ENCODE peak calls at places on chromosomes 4 and X, in six cellular contexts. One of them, this sample, is unnamed.
A peak's percentile ranks its signal among the peaks of the same experiment; 100 is the strongest.

GRCh38 chr4:122895336-122895995 is 26.9 kb downstream of the NUDT6 start:
- DNase-seq in astrocyte of the spinal cord: no peak
- DNase-seq in HCT116: no peak
- DNase-seq in WERI-Rb-1: no peak
- DNase-seq in H1: no peak
- DNase-seq in IMR-90: no peak
- DNase-seq in this sample: no peak

GRCh38 chrX:150148749-150149672 is 210.7 kb upstream of the EOLA2 start:
- DNase-seq in H1: no peak
- DNase-seq in WERI-Rb-1: no peak
- DNase-seq in HCT116: no peak
- DNase-seq in IMR-90: peak; percentile 16
- DNase-seq in astrocyte of the spinal cord: peak; percentile 36
- DNase-seq in this sample: no peak

GRCh38 chrX:150731795-150732194 is 38.6 kb downstream of the MTMR1 start:
- DNase-seq in astrocyte of the spinal cord: peak; percentile 87
- DNase-seq in H1: no peak
- DNase-seq in WERI-Rb-1: no peak
- DNase-seq in HCT116: no peak
- DNase-seq in IMR-90: peak; percentile 97
- DNase-seq in this sample: peak; percentile 64

GRCh38 chr4:164011791-164012190 is 517.3 kb downstream of the TMA16 start:
- DNase-seq in HCT116: no peak
- DNase-seq in astrocyte of the spinal cord: no peak
- DNase-seq in WERI-Rb-1: no peak
- DNase-seq in IMR-90: no peak
- DNase-seq in H1: no peak
- DNase-seq in this sample: no peak

GRCh38 chrX:16205840-16206239 is 38.6 kb downstream of the MAGEB17 start:
- DNase-seq in HCT116: no peak
- DNase-seq in astrocyte of the spinal cord: no peak
- DNase-seq in H1: no peak
- DNase-seq in WERI-Rb-1: no peak
- DNase-seq in IMR-90: no peak
- DNase-seq in this sample: no peak

GRCh38 chr4:184453402-184454160 is 20.8 kb downstream of the IRF2 start:
- DNase-seq in WERI-Rb-1: no peak
- DNase-seq in H1: no peak
- DNase-seq in astrocyte of the spinal cord: peak; percentile 80
- DNase-seq in HCT116: no peak
- DNase-seq in IMR-90: peak; percentile 95
- DNase-seq in this sample: peak; percentile 58

GRCh38 chrX:12970691-12971202 is 4.2 kb upstream of the TMSB4X start:
- DNase-seq in WERI-Rb-1: peak; percentile 45
- DNase-seq in IMR-90: peak; percentile 75
- DNase-seq in H1: no peak
- DNase-seq in astrocyte of the spinal cord: peak; percentile 74
- DNase-seq in HCT116: no peak
- DNase-seq in this sample: no peak

GRCh38 chrX:94089149-94089548 is 415.1 kb downstream of the FAM133A start:
- DNase-seq in HCT116: no peak
- DNase-seq in astrocyte of the spinal cord: no peak
- DNase-seq in WERI-Rb-1: no peak
- DNase-seq in H1: no peak
- DNase-seq in IMR-90: no peak
- DNase-seq in this sample: no peak

GRCh38 chr4:17577660-17578481 is 873 bp downstream of the LAP3 start:
- DNase-seq in HCT116: no peak
- DNase-seq in IMR-90: peak; percentile 4
- DNase-seq in astrocyte of the spinal cord: peak; percentile 10
- DNase-seq in WERI-Rb-1: peak; percentile 39
- DNase-seq in H1: no peak
- DNase-seq in this sample: no peak

GRCh38 chrX:147180886-147181285 is 366.3 kb upstream of the CXorf51A start:
- DNase-seq in HCT116: no peak
- DNase-seq in WERI-Rb-1: no peak
- DNase-seq in astrocyte of the spinal cord: no peak
- DNase-seq in IMR-90: no peak
- DNase-seq in H1: no peak
- DNase-seq in this sample: no peak

GRCh38 chr4:99134586-99134985 is 9.5 kb downstream of the ADH4 start:
- DNase-seq in WERI-Rb-1: no peak
- DNase-seq in astrocyte of the spinal cord: no peak
- DNase-seq in H1: no peak
- DNase-seq in HCT116: no peak
- DNase-seq in IMR-90: no peak
- DNase-seq in this sample: no peak

GRCh38 chrX:7147431-7147977 is at the start of gene STS:
- DNase-seq in H1: peak; percentile 49
- DNase-seq in HCT116: no peak
- DNase-seq in WERI-Rb-1: peak; percentile 54
- DNase-seq in astrocyte of the spinal cord: peak; percentile 16
- DNase-seq in IMR-90: peak; percentile 14
- DNase-seq in this sample: no peak

GRCh38 chrX:118627084-118627758 is 100.2 kb upstream of the IL13RA1 start:
- DNase-seq in astrocyte of the spinal cord: no peak
- DNase-seq in HCT116: no peak
- DNase-seq in WERI-Rb-1: no peak
- DNase-seq in H1: no peak
- DNase-seq in IMR-90: no peak
- DNase-seq in this sample: no peak

GRCh38 chr4:81844717-81845116 is 373.0 kb upstream of the RASGEF1B start:
- DNase-seq in H1: peak; percentile 80
- DNase-seq in HCT116: peak; percentile 48
- DNase-seq in IMR-90: peak; percentile 57
- DNase-seq in astrocyte of the spinal cord: peak; percentile 65
- DNase-seq in WERI-Rb-1: peak; percentile 88
- DNase-seq in this sample: peak; percentile 44

GRCh38 chr4:102076622-102077021 is 268.7 kb downstream of the SLC39A8 start:
- DNase-seq in HCT116: no peak
- DNase-seq in WERI-Rb-1: no peak
- DNase-seq in H1: no peak
- DNase-seq in IMR-90: no peak
- DNase-seq in astrocyte of the spinal cord: no peak
- DNase-seq in this sample: no peak

GRCh38 chrX:154397888-154398667 is at the start of gene RPL10:
- DNase-seq in astrocyte of the spinal cord: peak; percentile 97
- DNase-seq in H1: peak; percentile 86
- DNase-seq in HCT116: peak; percentile 93
- DNase-seq in WERI-Rb-1: peak; percentile 99
- DNase-seq in IMR-90: peak; percentile 97
- DNase-seq in this sample: peak; percentile 88

GRCh38 chrX:24515447-24515846 is 50.4 kb downstream of the PDK3 start:
- DNase-seq in astrocyte of the spinal cord: peak; percentile 13
- DNase-seq in HCT116: no peak
- DNase-seq in WERI-Rb-1: no peak
- DNase-seq in IMR-90: peak; percentile 4
- DNase-seq in H1: no peak
- DNase-seq in this sample: no peak
- TF ChIP-seq CTCF in astrocyte of the spinal cord: peak; percentile 44
- TF ChIP-seq CTCF in HCT116: no peak
- TF ChIP-seq CTCF in WERI-Rb-1: peak; percentile 32
- TF ChIP-seq CTCF in IMR-90: no peak
- TF ChIP-seq CTCF in H1: peak; percentile 27
- TF ChIP-seq CTCF in this sample: no peak

GRCh38 chrX:104564921-104565703 is 887 bp upstream of the IL1RAPL2 start:
- DNase-seq in H1: no peak
- DNase-seq in HCT116: no peak
- DNase-seq in IMR-90: no peak
- DNase-seq in astrocyte of the spinal cord: no peak
- DNase-seq in WERI-Rb-1: no peak
- DNase-seq in this sample: no peak
- H3K4me3 ChIP-seq in H1: peak overlapping the region; percentile 9
- H3K4me3 ChIP-seq in HCT116: no peak overlapping the region
- H3K4me3 ChIP-seq in IMR-90: no peak overlapping the region
- H3K4me3 ChIP-seq in astrocyte of the spinal cord: no peak overlapping the region
- H3K4me3 ChIP-seq in WERI-Rb-1: no peak overlapping the region
- H3K4me3 ChIP-seq in this sample: no peak overlapping the region

GRCh38 chr4:147409350-147409749 is 71.5 kb upstream of the EDNRA start:
- DNase-seq in IMR-90: peak; percentile 57
- DNase-seq in HCT116: no peak
- DNase-seq in WERI-Rb-1: no peak
- DNase-seq in astrocyte of the spinal cord: no peak
- DNase-seq in H1: no peak
- DNase-seq in this sample: no peak

GRCh38 chr4:147408189-147408588 is 72.7 kb upstream of the EDNRA start:
- DNase-seq in IMR-90: no peak
- DNase-seq in H1: no peak
- DNase-seq in HCT116: no peak
- DNase-seq in WERI-Rb-1: no peak
- DNase-seq in astrocyte of the spinal cord: no peak
- DNase-seq in this sample: no peak

GRCh38 chr4:147407261-147408045 is 73.4 kb upstream of the EDNRA start:
- DNase-seq in HCT116: peak; percentile 16
- DNase-seq in astrocyte of the spinal cord: peak; percentile 19
- DNase-seq in H1: peak; percentile 56
- DNase-seq in WERI-Rb-1: no peak
- DNase-seq in IMR-90: no peak
- DNase-seq in this sample: no peak
- TF ChIP-seq CTCF in HCT116: peak; percentile 14
- TF ChIP-seq CTCF in astrocyte of the spinal cord: peak; percentile 54
- TF ChIP-seq CTCF in H1: peak; percentile 75
- TF ChIP-seq CTCF in WERI-Rb-1: peak; percentile 75
- TF ChIP-seq CTCF in IMR-90: peak; percentile 12
- TF ChIP-seq CTCF in this sample: peak; percentile 68

DNA sequence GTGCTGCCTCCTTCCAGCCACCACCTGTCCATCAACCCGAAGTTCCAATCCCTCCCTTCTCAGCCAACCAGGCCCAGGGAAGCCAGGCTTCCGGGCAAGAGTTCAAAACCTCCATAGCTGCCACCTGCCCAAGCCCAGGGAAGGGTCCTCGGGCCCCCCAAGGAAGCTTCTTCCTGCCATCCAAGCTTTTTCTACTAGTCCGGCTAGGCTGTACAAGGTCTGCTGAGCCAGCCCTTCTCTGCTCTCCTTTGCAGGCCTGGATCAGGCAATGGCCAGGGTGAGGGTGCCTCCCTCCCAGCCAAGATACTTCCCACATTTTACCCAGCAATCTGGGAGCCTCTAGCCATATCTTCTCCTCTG is 96.2 kb downstream of the PJA1 start:
- DNase-seq in HCT116: no peak
- DNase-seq in WERI-Rb-1: no peak
- DNase-seq in H1: no peak
- DNase-seq in IMR-90: no peak
- DNase-seq in astrocyte of the spinal cord: no peak
- DNase-seq in this sample: no peak
- H3K4me3 ChIP-seq in HCT116: no peak overlapping the region
- H3K4me3 ChIP-seq in WERI-Rb-1: no peak overlapping the region
- H3K4me3 ChIP-seq in H1: no peak overlapping the region
- H3K4me3 ChIP-seq in IMR-90: no peak overlapping the region
- H3K4me3 ChIP-seq in astrocyte of the spinal cord: no peak overlapping the region
- H3K4me3 ChIP-seq in this sample: no peak overlapping the region

GRCh38 chrX:120452131-120452530 is 17.0 kb downstream of the LAMP2 start:
- DNase-seq in WERI-Rb-1: peak; percentile 13
- DNase-seq in astrocyte of the spinal cord: peak; percentile 47
- DNase-seq in HCT116: no peak
- DNase-seq in H1: peak; percentile 43
- DNase-seq in IMR-90: peak; percentile 26
- DNase-seq in this sample: no peak
- TF ChIP-seq CTCF in WERI-Rb-1: peak; percentile 43
- TF ChIP-seq CTCF in astrocyte of the spinal cord: peak; percentile 56
- TF ChIP-seq CTCF in HCT116: peak; percentile 11
- TF ChIP-seq CTCF in H1: peak; percentile 51
- TF ChIP-seq CTCF in IMR-90: peak; percentile 24
- TF ChIP-seq CTCF in this sample: peak; percentile 51

DNA sequence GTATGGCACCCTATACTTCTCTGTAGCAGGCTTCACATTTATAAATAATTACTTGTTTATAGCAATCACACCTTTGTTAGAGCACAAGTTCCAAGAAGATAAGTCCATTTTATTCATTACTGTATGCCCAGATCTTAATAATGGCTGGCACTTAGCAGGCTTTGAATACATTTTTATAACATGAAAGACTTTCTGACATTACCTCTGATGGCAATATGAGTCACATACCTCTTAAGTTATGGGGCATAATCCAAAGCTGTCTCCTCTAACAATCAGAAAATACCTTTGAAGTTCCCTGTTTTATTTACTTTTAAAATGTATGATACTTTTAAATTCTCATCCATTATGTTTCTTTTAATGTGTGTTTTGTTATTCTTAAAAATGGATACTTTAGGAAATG is 12.2 kb downstream of the SCRG1 start:
- DNase-seq in IMR-90: no peak
- DNase-seq in HCT116: no peak
- DNase-seq in WERI-Rb-1: no peak
- DNase-seq in astrocyte of the spinal cord: no peak
- DNase-seq in H1: no peak
- DNase-seq in this sample: no peak
- H3K4me3 ChIP-seq in IMR-90: no peak overlapping the region
- H3K4me3 ChIP-seq in HCT116: no peak overlapping the region
- H3K4me3 ChIP-seq in WERI-Rb-1: no peak overlapping the region
- H3K4me3 ChIP-seq in astrocyte of the spinal cord: no peak overlapping the region
- H3K4me3 ChIP-seq in H1: no peak overlapping the region
- H3K4me3 ChIP-seq in this sample: no peak overlapping the region

GRCh38 chr4:150598906-150599305 is 17.0 kb downstream of the MAB21L2 start:
- DNase-seq in astrocyte of the spinal cord: no peak
- DNase-seq in HCT116: no peak
- DNase-seq in H1: no peak
- DNase-seq in IMR-90: no peak
- DNase-seq in WERI-Rb-1: no peak
- DNase-seq in this sample: no peak

GRCh38 chr4:150591284-150591874 is 9.4 kb downstream of the MAB21L2 start:
- DNase-seq in IMR-90: no peak
- DNase-seq in astrocyte of the spinal cord: peak; percentile 16
- DNase-seq in H1: peak; percentile 54
- DNase-seq in HCT116: no peak
- DNase-seq in WERI-Rb-1: peak; percentile 75
- DNase-seq in this sample: no peak

GRCh38 chr4:150591904-150592303 is 10.0 kb downstream of the MAB21L2 start:
- DNase-seq in H1: no peak
- DNase-seq in HCT116: no peak
- DNase-seq in IMR-90: no peak
- DNase-seq in WERI-Rb-1: no peak
- DNase-seq in astrocyte of the spinal cord: no peak
- DNase-seq in this sample: no peak

GRCh38 chr4:150589174-150589573 is 7.2 kb downstream of the MAB21L2 start:
- DNase-seq in IMR-90: no peak
- DNase-seq in WERI-Rb-1: no peak
- DNase-seq in astrocyte of the spinal cord: no peak
- DNase-seq in HCT116: no peak
- DNase-seq in H1: no peak
- DNase-seq in this sample: no peak

GRCh38 chr4:150593996-150594395 is 12.0 kb downstream of the MAB21L2 start:
- DNase-seq in H1: no peak
- DNase-seq in WERI-Rb-1: no peak
- DNase-seq in astrocyte of the spinal cord: no peak
- DNase-seq in HCT116: no peak
- DNase-seq in IMR-90: peak; percentile 36
- DNase-seq in this sample: no peak
- TF ChIP-seq CTCF in H1: no peak
- TF ChIP-seq CTCF in WERI-Rb-1: no peak
- TF ChIP-seq CTCF in astrocyte of the spinal cord: peak; percentile 21
- TF ChIP-seq CTCF in HCT116: no peak
- TF ChIP-seq CTCF in IMR-90: peak; percentile 31
- TF ChIP-seq CTCF in this sample: no peak

DNA sequence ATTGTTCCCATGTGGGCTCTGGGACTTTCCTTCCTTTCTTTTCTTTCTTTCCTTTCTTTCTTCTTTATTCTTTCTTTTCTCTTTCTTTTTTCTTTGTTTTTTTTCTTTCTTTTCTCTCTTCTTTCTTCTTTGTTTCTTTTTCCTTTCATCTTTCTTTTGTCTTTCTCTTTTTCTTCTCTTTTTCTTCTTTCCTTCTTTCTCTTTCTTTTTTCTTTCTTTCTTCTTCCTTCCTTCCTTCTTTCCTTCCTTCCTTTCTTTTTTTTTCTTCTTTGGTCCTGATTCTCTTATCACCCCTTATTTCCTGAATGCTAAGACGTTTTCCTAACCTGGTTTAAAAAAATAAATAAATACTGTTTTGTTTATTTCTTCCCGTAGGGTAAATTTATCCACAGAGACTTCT is 93.2 kb downstream of the CRLF2 start:
- DNase-seq in WERI-Rb-1: no peak
- DNase-seq in H1: no peak
- DNase-seq in HCT116: no peak
- DNase-seq in IMR-90: no peak
- DNase-seq in astrocyte of the spinal cord: no peak
- DNase-seq in this sample: no peak
- H3K4me3 ChIP-seq in WERI-Rb-1: no peak overlapping the region
- H3K4me3 ChIP-seq in H1: no peak overlapping the region
- H3K4me3 ChIP-seq in HCT116: no peak overlapping the region
- H3K4me3 ChIP-seq in IMR-90: no peak overlapping the region
- H3K4me3 ChIP-seq in astrocyte of the spinal cord: no peak overlapping the region
- H3K4me3 ChIP-seq in this sample: no peak overlapping the region